ENCODE peak calls at places on chromosomes 7 and 10, in five cellular contexts. R is GM12892, K is GM12878, I is H1, U is K562. V is an unnamed sample.

GRCh38 chr10:82084904-82085303 is 209.9 kb downstream of the NRG3 start:
- DNase-seq in R (no peak), K (no peak), I (no peak), U (no peak), V (no peak)

GRCh38 chr7:22001345-22002004 is 55.8 kb upstream of the CDCA7L start:
- DNase-seq in R (peak; percentile 16), K (peak; percentile 13), I (no peak), U (peak; percentile 63), V (peak; percentile 35)

GRCh38 chr10:80487791-80488538 is 33.9 kb downstream of the TSPAN14 start:
- DNase-seq in R (no peak), K (no peak), I (no peak), U (no peak), V (no peak)

GRCh38 chr7:27608776-27609495 is 53.7 kb downstream of the HIBADH start:
- DNase-seq in R (no peak), K (no peak), I (no peak), U (no peak), V (no peak)

GRCh38 chr10:26269754-26270153 is 53.2 kb downstream of the GAD2 start:
- DNase-seq in R (no peak), K (no peak), I (no peak), U (no peak), V (peak; percentile 7)

GRCh38 chr7:1895664-1896515 is 225.8 kb downstream of the ELFN1 start:
- DNase-seq in R (no peak), K (no peak), I (no peak), U (no peak), V (no peak)

GRCh38 chr10:3548702-3549101 is 236.3 kb downstream of the KLF6 start:
- DNase-seq in R (no peak), K (no peak), I (no peak), U (no peak), V (no peak)

GRCh38 chr7:91814189-91814588 is 66.3 kb downstream of the MTERF1 start:
- DNase-seq in R (no peak), K (no peak), I (no peak), U (no peak), V (no peak)

GRCh38 chr7:134690016-134690415 is 43.4 kb downstream of the BPGM start:
- DNase-seq in R (no peak), K (no peak), I (no peak), U (no peak), V (no peak)

GRCh38 chr10:16788125-16788524 is 29.1 kb downstream of the RSU1 start:
- DNase-seq in R (no peak), K (no peak), I (no peak), U (no peak), V (no peak)

GRCh38 chr7:157141525-157142060 is 2.9 kb downstream of the UBE3C start:
- DNase-seq in R (no peak), K (no peak), I (peak; percentile 29), U (no peak), V (no peak)

GRCh38 chr7:74475987-74476350 is 22.3 kb downstream of the GTF2IRD1 start:
- DNase-seq in R (no peak), K (no peak), I (no peak), U (no peak), V (no peak)

GRCh38 chr7:30996261-30996660 is 32.5 kb downstream of the GHRHR start:
- DNase-seq in R (no peak), K (no peak), I (no peak), U (no peak), V (no peak)

GRCh38 chr7:90816511-90817142 is 220.5 kb downstream of the CDK14 start:
- DNase-seq in R (no peak), K (peak; percentile 85), I (no peak), U (no peak), V (no peak)

GRCh38 chr10:60951272-60951724 is 7.3 kb upstream of the RHOBTB1 start:
- DNase-seq in R (no peak), K (no peak), I (no peak), U (no peak), V (no peak)
- TF ChIP-seq TAF1 in R (no peak), K (no peak), I (no peak), U (no peak), V (no peak)

GRCh38 chr10:88991161-88991899 is 732 bp downstream of the FAS start:
- DNase-seq in R (peak; percentile 50), K (no peak), I (peak; percentile 50), U (peak; percentile 12), V (no peak)
- TF ChIP-seq POLR2A in R (no peak), K (no peak), I (no peak), U (no peak), V (peak; percentile 67)

GRCh38 chr10:91521444-91521843 is 111.3 kb downstream of the HECTD2 start:
- DNase-seq in R (no peak), K (no peak), I (no peak), U (no peak), V (no peak)
- TF ChIP-seq TAF1 in R (no peak), K (no peak), I (no peak), U (no peak), V (no peak)

GRCh38 chr7:107559864-107560263 is 3.9 kb downstream of the COG5 start:
- DNase-seq in R (no peak), K (no peak), I (no peak), U (no peak), V (no peak)

GRCh38 chr7:107564553-107565298 is 955 bp downstream of the DUS4L start:
- DNase-seq in R (no peak), K (no peak), I (no peak), U (no peak), V (no peak)

GRCh38 chr7:107560898-107561516 is 2.7 kb downstream of the COG5 start:
- DNase-seq in R (no peak), K (no peak), I (no peak), U (no peak), V (no peak)

GRCh38 chr7:107563072-107563760 is 504 bp downstream of the COG5 start:
- DNase-seq in R (no peak), K (no peak), I (no peak), U (peak; percentile 73), V (peak; percentile 18)

DNA sequence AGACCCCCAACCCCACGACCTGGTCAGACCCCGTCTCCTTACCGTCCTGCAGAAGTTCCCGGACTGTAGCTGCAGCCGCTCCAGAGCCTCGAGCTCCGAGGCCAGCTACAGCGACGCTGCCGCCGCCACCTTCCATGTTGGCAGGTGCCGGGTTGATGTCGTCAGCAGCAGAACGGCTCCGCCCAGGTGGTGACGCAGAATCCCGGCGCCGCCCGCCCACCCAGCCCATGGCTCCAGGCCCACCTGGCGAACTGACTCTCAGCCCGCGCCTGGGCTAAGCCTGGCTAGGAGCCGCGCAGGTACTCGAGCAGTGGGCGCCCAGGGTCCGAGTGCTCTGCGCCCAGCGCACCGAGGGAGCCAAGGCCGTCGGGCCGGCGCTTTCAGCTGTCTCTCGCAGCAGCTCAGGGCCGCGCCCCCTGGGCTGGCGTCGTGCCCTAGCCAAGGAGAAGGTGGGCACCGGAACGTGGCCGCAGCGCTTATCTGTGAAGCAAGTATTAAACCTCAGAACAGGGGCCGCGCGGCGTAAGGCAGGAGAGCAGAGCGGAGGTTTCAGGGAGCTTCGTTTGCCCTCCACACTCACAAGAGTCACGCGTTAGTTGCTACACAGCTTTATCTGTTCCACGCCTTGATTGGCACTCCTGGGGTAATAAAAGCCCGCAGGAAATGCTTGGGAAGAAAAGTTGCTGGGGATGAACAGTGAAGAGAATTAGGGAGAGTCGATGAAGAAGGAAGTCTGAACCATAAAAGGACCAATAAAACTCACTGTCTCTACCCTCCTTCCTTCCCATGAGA is at the start of the genes COG5 and DUS4L:
- DNase-seq in R (peak; percentile 70), K (peak; percentile 34), I (peak; percentile 92), U (peak; percentile 92), V (peak; percentile 77)
- TF ChIP-seq POLR2A in R (peak; percentile 90), K (peak; percentile 98), I (peak; percentile 96), U (peak; percentile 94), V (peak; percentile 90)

GRCh38 chr10:74992068-74992467 is 119.4 kb upstream of the SAMD8 start:
- DNase-seq in R (no peak), K (no peak), I (no peak), U (no peak), V (no peak)
- TF ChIP-seq TAF1 in R (no peak), K (no peak), I (no peak), U (no peak), V (no peak)

GRCh38 chr7:552711-553636 is 33.3 kb upstream of the PDGFA start:
- DNase-seq in R (no peak), K (no peak), I (no peak), U (no peak), V (no peak)
- TF ChIP-seq POLR2A in R (no peak), K (no peak), I (no peak), U (no peak), V (no peak)

GRCh38 chr7:25694690-25695089 is 457.3 kb upstream of the NFE2L3 start:
- DNase-seq in R (no peak), K (no peak), I (no peak), U (no peak), V (no peak)
- TF ChIP-seq TAF1 in R (no peak), K (no peak), I (no peak), U (no peak), V (no peak)

GRCh38 chr10:102119417-102120141 is 589 bp downstream of the LDB1 start:
- DNase-seq in R (peak; percentile 52), K (no peak), I (peak; percentile 73), U (peak; percentile 81), V (no peak)
- TF ChIP-seq POLR2A in R (no peak), K (no peak), I (peak; percentile 56), U (peak; percentile 10), V (peak; percentile 1)

GRCh38 chr10:32341596-32341995 is 5.4 kb downstream of the EPC1 start:
- DNase-seq in R (no peak), K (no peak), I (no peak), U (no peak), V (no peak)

GRCh38 chr10:32337343-32337742 is 9.6 kb downstream of the EPC1 start:
- DNase-seq in R (no peak), K (no peak), I (no peak), U (no peak), V (no peak)

GRCh38 chr10:32340596-32341180 is 6.3 kb downstream of the EPC1 start:
- DNase-seq in R (no peak), K (no peak), I (no peak), U (no peak), V (no peak)

GRCh38 chr10:32333849-32334248 is 13.1 kb downstream of the EPC1 start:
- DNase-seq in R (no peak), K (no peak), I (no peak), U (no peak), V (no peak)

GRCh38 chr10:32338262-32338661 is 8.7 kb downstream of the EPC1 start:
- DNase-seq in R (no peak), K (no peak), I (no peak), U (no peak), V (no peak)
- TF ChIP-seq TAF1 in R (no peak), K (no peak), I (no peak), U (no peak), V (no peak)

V was measured in GM12891.